ENCODE peak calls at places on chromosomes 2 and 18, in seven cellular contexts. F, I, M, P, S, X and T are unnamed samples.

GRCh38 chr2:200218645-200219044 is 87.8 kb upstream of the SPATS2L start:
- DNase-seq in P (no peak), F (no peak), X (no peak), S (no peak), M (no peak), I (no peak), T (no peak)

GRCh38 chr2:14903709-14904374 is 271.3 kb downstream of the LRATD1 start:
- DNase-seq in S (no peak), X (no peak), P (no peak), F (peak), M (no peak), I (peak), T (no peak)

GRCh38 chr2:221655279-221655678 is 83.2 kb upstream of the EPHA4 start:
- DNase-seq in F (no peak), M (no peak), X (no peak), S (no peak), P (no peak), I (no peak), T (no peak)

GRCh38 chr2:52936029-52936428 is 831.6 kb upstream of the CHAC2 start:
- DNase-seq in P (no peak), F (no peak), M (no peak), X (no peak), S (no peak), I (no peak), T (peak)

GRCh38 chr18:46536215-46536874 is 120.7 kb downstream of the LOXHD1 start:
- DNase-seq in F (peak), X (no peak), M (no peak), P (no peak), S (no peak), I (no peak), T (peak)

GRCh38 chr18:22170421-22171262 is 1.3 kb downstream of the GATA6 start:
- DNase-seq in S (peak), X (peak), P (no peak), M (no peak), F (no peak), I (peak), T (peak)

GRCh38 chr18:46891742-46892214 is 25.5 kb downstream of the PIAS2 start:
- DNase-seq in M (no peak), F (no peak), X (no peak), P (no peak), I (no peak), S (no peak), T (no peak)

GRCh38 chr2:239768907-239769573 is 256.1 kb downstream of the NDUFA10 start:
- DNase-seq in F (no peak), I (no peak), X (no peak), M (peak), S (no peak), P (no peak), T (no peak)

GRCh38 chr2:189222440-189222839 is 42.9 kb upstream of the COL5A2 start:
- DNase-seq in F (no peak), S (peak), X (peak), I (no peak), M (peak), P (no peak), T (peak)

GRCh38 chr2:112709703-112710102 is 11.1 kb upstream of the NT5DC4 start:
- DNase-seq in X (no peak), I (no peak), M (no peak), F (no peak), S (no peak), P (no peak), T (no peak)

GRCh38 chr2:20514596-20515269 is 67.9 kb downstream of the RHOB start:
- DNase-seq in P (peak), F (no peak), X (peak), I (no peak), M (peak), S (peak), T (peak)

GRCh38 chr18:29892960-29893558 is 1149.5 kb downstream of the DSC3 start:
- DNase-seq in I (no peak), P (no peak), M (no peak), X (no peak), S (peak), F (no peak), T (no peak)

GRCh38 chr2:156625360-156625995 is 189.3 kb downstream of the GPD2 start:
- DNase-seq in I (no peak), F (no peak), S (no peak), P (no peak), M (no peak), X (no peak), T (no peak)

GRCh38 chr2:46241344-46241743 is 55.9 kb upstream of the EPAS1 start:
- DNase-seq in P (peak), I (no peak), X (no peak), S (no peak), M (no peak), F (no peak), T (peak)

GRCh38 chr2:105393373-105394055 is 5.3 kb downstream of the FHL2 start:
- DNase-seq in X (no peak), S (peak), P (no peak), I (no peak), M (no peak), F (no peak), T (peak)

GRCh38 chr2:160367887-160368286 is 125.7 kb downstream of the RBMS1 start:
- DNase-seq in F (no peak), M (no peak), X (no peak), S (peak), I (no peak), P (peak), T (peak)

GRCh38 chr2:20040489-20041172 is 10.8 kb downstream of the LAPTM4A start:
- DNase-seq in I (no peak), X (no peak), S (no peak), M (no peak), P (no peak), F (no peak), T (peak)

GRCh38 chr2:219658861-219659260 is 31.4 kb downstream of the SLC4A3 start:
- DNase-seq in F (no peak), I (no peak), S (no peak), P (no peak), M (no peak), X (no peak), T (no peak)

GRCh38 chr18:58852629-58853028 is 12.0 kb upstream of the ZNF532 start:
- DNase-seq in I (no peak), X (no peak), P (no peak), S (no peak), M (no peak), F (no peak), T (no peak)

GRCh38 chr2:240624950-240625621 is at the start of gene GPR35:
- DNase-seq in X (peak), P (peak), S (peak), I (peak), M (peak), F (peak), T (peak)

GRCh38 chr2:223837290-223838061 is at the start of gene AP1S3:
- DNase-seq in X (peak), S (peak), I (peak), P (no peak), F (peak), M (peak), T (peak)

GRCh38 chr18:10797882-10798281 is 272.1 kb downstream of the NAPG start:
- DNase-seq in X (no peak), F (no peak), M (no peak), P (no peak), S (no peak), I (no peak), T (no peak)

GRCh38 chr2:212941361-212941760 is 210.1 kb downstream of the IKZF2 start:
- DNase-seq in X (no peak), I (no peak), M (no peak), P (no peak), F (no peak), S (no peak), T (no peak)

GRCh38 chr2:27407798-27408491 is 1.4 kb downstream of the PPM1G start:
- DNase-seq in F (no peak), X (no peak), I (no peak), S (peak), P (no peak), M (no peak), T (peak)

GRCh38 chr2:41803361-41803760 is 244.5 kb upstream of the PKDCC start:
- DNase-seq in F (no peak), M (no peak), I (no peak), S (no peak), P (no peak), X (no peak), T (no peak)

GRCh38 chr2:28252308-28252707 is 140.3 kb upstream of the FOSL2 start:
- DNase-seq in F (no peak), M (no peak), P (no peak), S (no peak), I (no peak), X (no peak), T (no peak)

GRCh38 chr2:125185691-125186270 is 1160.7 kb downstream of the CNTNAP5 start:
- DNase-seq in I (no peak), M (no peak), F (no peak), S (no peak), X (no peak), P (no peak), T (no peak)

GRCh38 chr2:220687231-220687843 is 884.8 kb downstream of the EPHA4 start:
- DNase-seq in I (peak), M (peak), P (peak), X (peak), F (peak), S (peak), T (peak)

GRCh38 chr2:235940330-235940729 is 227.9 kb downstream of the GBX2 start:
- DNase-seq in M (peak), I (no peak), X (no peak), F (no peak), S (peak), P (no peak), T (peak)

GRCh38 chr2:221896505-221897151 is 324.5 kb upstream of the EPHA4 start:
- DNase-seq in F (no peak), I (no peak), S (peak), M (peak), P (peak), X (no peak), T (peak)

GRCh38 chr2:65546406-65546805 is 114.0 kb upstream of the SPRED2 start:
- DNase-seq in F (no peak), I (no peak), S (no peak), M (peak), P (no peak), X (no peak), T (no peak)

GRCh38 chr2:241768251-241768711 is 8.3 kb upstream of the GAL3ST2 start:
- DNase-seq in X (no peak), S (no peak), P (no peak), F (no peak), I (no peak), M (no peak), T (no peak)

GRCh38 chr18:51321696-51322095 is 124.2 kb upstream of the MEX3C start:
- DNase-seq in I (no peak), M (no peak), F (no peak), X (no peak), S (peak), P (no peak), T (peak)
- H3K4me3 ChIP-seq in I (no peak), M (no peak), F (no peak), X (no peak), S (no peak), P (no peak), T (no peak)

GRCh38 chr2:153403937-153404336 is 74.6 kb downstream of the RPRM start:
- DNase-seq in P (no peak), F (no peak), I (no peak), X (no peak), M (no peak), S (no peak), T (no peak)
- H3K4me3 ChIP-seq in P (peak), F (no peak), I (no peak), X (no peak), M (no peak), S (no peak), T (no peak)

GRCh38 chr2:237084444-237084843 is 1.2 kb upstream of the COPS8 start:
- DNase-seq in S (no peak), I (no peak), F (no peak), X (no peak), P (no peak), M (no peak), T (no peak)
- H3K4me3 ChIP-seq in S (no peak), I (no peak), F (no peak), X (no peak), P (no peak), M (peak), T (peak)

GRCh38 chr2:176159678-176160250 is 2.7 kb downstream of the HOXD3 start:
- DNase-seq in M (no peak), F (no peak), I (no peak), S (no peak), X (no peak), P (no peak), T (peak)
- H3K4me3 ChIP-seq in M (peak), F (no peak), I (no peak), S (no peak), X (peak), P (peak), T (no peak)

DNA sequence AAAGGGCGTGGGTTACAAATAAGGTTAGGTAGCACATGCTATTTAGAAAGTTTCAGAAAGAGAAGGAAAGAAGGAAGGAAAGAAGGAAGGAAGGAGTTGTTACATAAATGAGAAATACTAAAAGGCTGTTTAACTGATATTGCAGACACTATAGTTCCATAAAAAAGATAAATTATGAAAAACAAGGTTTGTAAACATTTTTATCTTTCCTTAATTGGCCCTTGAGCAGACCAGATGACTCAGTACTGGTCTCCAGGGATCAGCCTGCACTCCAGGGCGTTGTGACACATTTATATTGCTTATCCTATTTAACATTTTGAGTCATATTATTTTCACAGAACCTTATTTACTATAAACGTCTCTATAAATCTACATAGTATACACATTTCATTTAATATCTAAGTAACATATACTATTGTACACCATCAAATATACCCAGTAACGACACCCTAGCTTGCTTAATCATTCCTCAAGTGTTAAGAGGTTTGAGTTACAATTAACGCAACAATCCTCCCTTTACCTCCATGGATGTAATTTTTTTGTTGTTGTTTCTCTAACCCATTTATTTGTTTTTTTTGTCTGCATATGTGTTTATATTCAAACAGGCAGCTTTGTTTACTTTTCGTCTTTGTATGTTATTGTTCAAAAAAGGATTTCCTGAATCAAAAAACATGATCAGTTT is 2.8 kb upstream of the RAB31 start:
- DNase-seq in X (peak), S (peak), M (no peak), F (no peak), I (no peak), P (no peak), T (peak)
- H3K4me3 ChIP-seq in X (no peak), S (no peak), M (no peak), F (no peak), I (no peak), P (no peak), T (no peak)

DNA sequence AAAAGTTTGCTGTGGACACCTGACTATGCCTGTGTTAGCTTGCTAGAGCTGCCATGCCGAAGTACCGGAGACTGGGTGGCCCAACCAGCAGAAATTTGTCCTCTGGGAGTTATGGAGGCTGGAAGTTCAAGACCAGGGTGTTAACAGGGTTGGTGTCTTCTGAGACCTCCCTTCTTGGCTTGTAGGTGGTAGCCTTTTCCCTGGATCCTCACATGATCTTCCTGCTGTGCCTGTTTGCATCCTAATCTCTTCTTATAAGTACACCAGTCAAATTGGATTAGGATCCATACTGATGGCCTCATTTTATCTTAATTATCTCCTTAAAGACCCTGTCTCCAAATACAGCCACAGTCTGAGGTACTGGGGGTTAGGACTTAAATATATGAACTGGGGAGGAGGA is 845 bp downstream of the TMEM177 start:
- DNase-seq in S (no peak), X (no peak), P (no peak), F (no peak), I (no peak), M (no peak), T (no peak)
- H3K4me3 ChIP-seq in S (peak), X (peak), P (peak), F (peak), I (peak), M (peak), T (peak)

DNA sequence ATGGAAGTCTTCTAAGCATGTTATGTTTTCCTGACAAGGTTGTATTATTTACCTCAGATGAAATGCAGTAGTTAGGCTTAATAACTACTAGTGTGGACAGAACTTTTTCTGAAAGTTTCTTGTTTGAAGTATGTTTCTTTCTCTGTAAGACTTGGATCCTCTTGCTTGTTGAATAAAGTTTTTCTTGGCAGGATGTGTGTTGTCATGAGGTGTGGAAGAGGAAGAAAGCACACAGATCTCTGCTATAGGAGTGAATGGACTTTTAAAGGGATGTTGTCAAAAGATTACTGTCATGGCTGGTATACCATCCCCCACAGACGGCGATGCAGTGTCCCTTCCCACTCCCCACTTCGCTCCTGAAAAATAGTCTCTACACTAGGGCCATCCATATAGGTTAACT is 2.6 kb downstream of the CAB39 start:
- DNase-seq in M (no peak), F (no peak), S (peak), I (no peak), X (no peak), P (no peak), T (peak)
- H3K4me3 ChIP-seq in M (no peak), F (peak), S (no peak), I (no peak), X (no peak), P (no peak), T (peak)

GRCh38 chr2:206800501-206801416 is 35.4 kb downstream of the FASTKD2 start:
- DNase-seq in P (peak), I (peak), M (peak), S (peak), F (no peak), X (peak), T (peak)
- H3K4me3 ChIP-seq in P (no peak), I (no peak), M (no peak), S (no peak), F (peak), X (no peak), T (no peak)